ENCODE peak calls at places on chromosome 7, in nine cellular contexts. One of them, this sample, is unnamed.

GRCh38 chr7:141992154-141992553 is 3.5 kb upstream of the MGAM start:
- DNase-seq in brain microvascular endothelial cell: peak; percentile 11
- DNase-seq in endothelial cell of umbilical vein: no peak
- DNase-seq in suprapubic skin: no peak
- DNase-seq in left lung: no peak
- DNase-seq in lower lobe of right lung: no peak
- DNase-seq in ovary: no peak
- DNase-seq in hepatocyte: no peak
- DNase-seq in GM23248: peak; percentile 13
- DNase-seq in this sample: no peak

GRCh38 chr7:70738080-70738479 is 393.9 kb upstream of the GALNT17 start:
- DNase-seq in brain microvascular endothelial cell: peak; percentile 6
- DNase-seq in endothelial cell of umbilical vein: no peak
- DNase-seq in suprapubic skin: no peak
- DNase-seq in left lung: no peak
- DNase-seq in lower lobe of right lung: no peak
- DNase-seq in ovary: no peak
- DNase-seq in hepatocyte: peak; percentile 41
- DNase-seq in GM23248: peak; percentile 74
- DNase-seq in this sample: no peak

GRCh38 chr7:24702674-24703235 is 54.5 kb downstream of the GSDME start:
- DNase-seq in brain microvascular endothelial cell: no peak
- DNase-seq in endothelial cell of umbilical vein: no peak
- DNase-seq in suprapubic skin: no peak
- DNase-seq in left lung: no peak
- DNase-seq in lower lobe of right lung: no peak
- DNase-seq in ovary: no peak
- DNase-seq in hepatocyte: no peak
- DNase-seq in GM23248: peak; percentile 59
- DNase-seq in this sample: no peak

GRCh38 chr7:24721378-24722030 is 35.8 kb downstream of the GSDME start:
- DNase-seq in brain microvascular endothelial cell: no peak
- DNase-seq in endothelial cell of umbilical vein: no peak
- DNase-seq in suprapubic skin: no peak
- DNase-seq in left lung: no peak
- DNase-seq in lower lobe of right lung: no peak
- DNase-seq in ovary: no peak
- DNase-seq in hepatocyte: no peak
- DNase-seq in GM23248: no peak
- DNase-seq in this sample: no peak

GRCh38 chr7:28623105-28623730 is 210.9 kb downstream of the CREB5 start:
- DNase-seq in brain microvascular endothelial cell: peak; percentile 43
- DNase-seq in endothelial cell of umbilical vein: no peak
- DNase-seq in suprapubic skin: no peak
- DNase-seq in left lung: no peak
- DNase-seq in lower lobe of right lung: no peak
- DNase-seq in ovary: no peak
- DNase-seq in hepatocyte: no peak
- DNase-seq in GM23248: peak; percentile 86
- DNase-seq in this sample: peak; percentile 73

GRCh38 chr7:112150823-112151641 is 55.2 kb downstream of the DOCK4 start:
- DNase-seq in brain microvascular endothelial cell: no peak
- DNase-seq in endothelial cell of umbilical vein: no peak
- DNase-seq in suprapubic skin: no peak
- DNase-seq in left lung: no peak
- DNase-seq in lower lobe of right lung: no peak
- DNase-seq in ovary: no peak
- DNase-seq in hepatocyte: no peak
- DNase-seq in GM23248: peak; percentile 59
- DNase-seq in this sample: no peak

GRCh38 chr7:140641532-140642191 is 1.0 kb upstream of the DENND2A start:
- DNase-seq in brain microvascular endothelial cell: no peak
- DNase-seq in endothelial cell of umbilical vein: no peak
- DNase-seq in suprapubic skin: peak; percentile 11
- DNase-seq in left lung: no peak
- DNase-seq in lower lobe of right lung: no peak
- DNase-seq in ovary: peak; percentile 49
- DNase-seq in hepatocyte: no peak
- DNase-seq in GM23248: no peak
- DNase-seq in this sample: peak; percentile 69

GRCh38 chr7:111788426-111788825 is 226.1 kb upstream of the IMMP2L start:
- DNase-seq in brain microvascular endothelial cell: no peak
- DNase-seq in endothelial cell of umbilical vein: no peak
- DNase-seq in suprapubic skin: no peak
- DNase-seq in left lung: no peak
- DNase-seq in lower lobe of right lung: no peak
- DNase-seq in ovary: no peak
- DNase-seq in hepatocyte: no peak
- DNase-seq in GM23248: no peak
- DNase-seq in this sample: no peak

GRCh38 chr7:77461246-77461645 is 45.1 kb upstream of the GSAP start:
- DNase-seq in brain microvascular endothelial cell: no peak
- DNase-seq in endothelial cell of umbilical vein: no peak
- DNase-seq in suprapubic skin: no peak
- DNase-seq in left lung: no peak
- DNase-seq in lower lobe of right lung: no peak
- DNase-seq in ovary: no peak
- DNase-seq in hepatocyte: no peak
- DNase-seq in GM23248: peak; percentile 22
- DNase-seq in this sample: no peak

GRCh38 chr7:23470290-23471089 is at the start of gene IGF2BP3:
- DNase-seq in brain microvascular endothelial cell: peak; percentile 95
- DNase-seq in endothelial cell of umbilical vein: peak; percentile 96
- DNase-seq in suprapubic skin: no peak
- DNase-seq in left lung: no peak
- DNase-seq in lower lobe of right lung: no peak
- DNase-seq in ovary: no peak
- DNase-seq in hepatocyte: peak; percentile 94
- DNase-seq in GM23248: peak; percentile 92
- DNase-seq in this sample: peak; percentile 92

GRCh38 chr7:27145167-27145883 is 1.8 kb upstream of the HOXA5 start:
- DNase-seq in brain microvascular endothelial cell: no peak
- DNase-seq in endothelial cell of umbilical vein: no peak
- DNase-seq in suprapubic skin: peak; percentile 77
- DNase-seq in left lung: peak; percentile 81
- DNase-seq in lower lobe of right lung: no peak
- DNase-seq in ovary: no peak
- DNase-seq in hepatocyte: no peak
- DNase-seq in GM23248: no peak
- DNase-seq in this sample: peak; percentile 80

GRCh38 chr7:139106959-139107358 is 2.6 kb downstream of the ZC3HAV1 start:
- DNase-seq in brain microvascular endothelial cell: no peak
- DNase-seq in endothelial cell of umbilical vein: no peak
- DNase-seq in suprapubic skin: no peak
- DNase-seq in left lung: no peak
- DNase-seq in lower lobe of right lung: no peak
- DNase-seq in ovary: no peak
- DNase-seq in hepatocyte: no peak
- DNase-seq in GM23248: peak; percentile 10
- DNase-seq in this sample: peak; percentile 86

GRCh38 chr7:41994746-41995110 is 242.3 kb downstream of the GLI3 start:
- DNase-seq in brain microvascular endothelial cell: no peak
- DNase-seq in endothelial cell of umbilical vein: no peak
- DNase-seq in suprapubic skin: no peak
- DNase-seq in left lung: no peak
- DNase-seq in lower lobe of right lung: no peak
- DNase-seq in ovary: no peak
- DNase-seq in hepatocyte: no peak
- DNase-seq in GM23248: peak; percentile 57
- DNase-seq in this sample: no peak

GRCh38 chr7:120991133-120991532 is 2.6 kb downstream of the CPED1 start:
- DNase-seq in brain microvascular endothelial cell: no peak
- DNase-seq in endothelial cell of umbilical vein: no peak
- DNase-seq in suprapubic skin: no peak
- DNase-seq in left lung: no peak
- DNase-seq in lower lobe of right lung: no peak
- DNase-seq in ovary: no peak
- DNase-seq in hepatocyte: no peak
- DNase-seq in GM23248: no peak
- DNase-seq in this sample: no peak
- H3K4me3 ChIP-seq in brain microvascular endothelial cell: peak overlapping the region; percentile 61
- H3K4me3 ChIP-seq in endothelial cell of umbilical vein: no peak overlapping the region
- H3K4me3 ChIP-seq in suprapubic skin: peak overlapping the region; percentile 50
- H3K4me3 ChIP-seq in left lung: peak overlapping the region; percentile 13
- H3K4me3 ChIP-seq in lower lobe of right lung: peak overlapping the region; percentile 47
- H3K4me3 ChIP-seq in ovary: peak overlapping the region; percentile 43
- H3K4me3 ChIP-seq in hepatocyte: peak overlapping the region; percentile 11
- H3K4me3 ChIP-seq in GM23248: peak overlapping the region; percentile 78
- H3K4me3 ChIP-seq in this sample: peak overlapping the region; percentile 74

GRCh38 chr7:121023189-121023588 is 34.7 kb downstream of the CPED1 start:
- DNase-seq in brain microvascular endothelial cell: no peak
- DNase-seq in endothelial cell of umbilical vein: no peak
- DNase-seq in suprapubic skin: no peak
- DNase-seq in left lung: no peak
- DNase-seq in lower lobe of right lung: no peak
- DNase-seq in ovary: no peak
- DNase-seq in hepatocyte: no peak
- DNase-seq in GM23248: no peak
- DNase-seq in this sample: no peak

GRCh38 chr7:121020652-121021051 is 32.1 kb downstream of the CPED1 start:
- DNase-seq in brain microvascular endothelial cell: no peak
- DNase-seq in endothelial cell of umbilical vein: peak; percentile 85
- DNase-seq in suprapubic skin: no peak
- DNase-seq in left lung: no peak
- DNase-seq in lower lobe of right lung: no peak
- DNase-seq in ovary: no peak
- DNase-seq in hepatocyte: no peak
- DNase-seq in GM23248: peak; percentile 87
- DNase-seq in this sample: no peak

GRCh38 chr7:121019018-121019417 is 30.5 kb downstream of the CPED1 start:
- DNase-seq in brain microvascular endothelial cell: peak; percentile 54
- DNase-seq in endothelial cell of umbilical vein: no peak
- DNase-seq in suprapubic skin: no peak
- DNase-seq in left lung: no peak
- DNase-seq in lower lobe of right lung: no peak
- DNase-seq in ovary: no peak
- DNase-seq in hepatocyte: no peak
- DNase-seq in GM23248: peak; percentile 80
- DNase-seq in this sample: no peak

GRCh38 chr7:121020243-121020642 is 31.7 kb downstream of the CPED1 start:
- DNase-seq in brain microvascular endothelial cell: no peak
- DNase-seq in endothelial cell of umbilical vein: no peak
- DNase-seq in suprapubic skin: no peak
- DNase-seq in left lung: no peak
- DNase-seq in lower lobe of right lung: no peak
- DNase-seq in ovary: no peak
- DNase-seq in hepatocyte: no peak
- DNase-seq in GM23248: peak; percentile 77
- DNase-seq in this sample: no peak

DNA sequence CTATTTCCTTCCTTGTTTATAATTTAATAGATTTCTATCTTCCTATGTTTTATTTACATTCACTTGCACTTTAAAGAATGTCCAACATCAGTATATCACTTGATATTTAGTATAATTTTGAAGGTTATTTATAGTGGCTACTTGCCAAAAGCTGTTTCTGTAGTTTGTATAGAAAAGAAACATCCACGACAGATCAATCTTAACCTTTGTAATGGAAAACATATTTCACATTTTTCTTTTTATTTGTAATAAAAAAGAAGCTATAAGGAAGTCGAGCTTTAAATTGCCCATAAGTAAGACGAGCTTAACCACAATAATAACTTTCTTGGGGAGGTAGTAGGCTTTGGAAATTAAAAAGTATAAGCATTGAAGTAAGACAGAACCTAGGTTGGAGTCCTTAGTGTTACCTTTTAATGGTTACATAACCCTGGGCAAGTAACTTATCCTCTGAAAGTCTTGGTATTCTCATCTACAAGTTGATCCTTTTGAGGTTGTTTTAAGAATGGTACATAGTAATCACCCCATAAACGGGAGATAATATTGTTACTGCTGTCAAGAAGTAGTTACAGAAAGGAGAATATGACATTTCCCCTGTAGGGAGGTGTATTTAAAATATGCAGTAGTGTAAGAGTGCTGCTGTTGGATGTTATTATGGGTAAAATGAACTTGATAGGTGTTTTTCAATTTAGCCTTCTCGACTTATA is 32.9 kb downstream of the CPED1 start:
- DNase-seq in brain microvascular endothelial cell: no peak
- DNase-seq in endothelial cell of umbilical vein: peak; percentile 48
- DNase-seq in suprapubic skin: no peak
- DNase-seq in left lung: no peak
- DNase-seq in lower lobe of right lung: no peak
- DNase-seq in ovary: no peak
- DNase-seq in hepatocyte: no peak
- DNase-seq in GM23248: no peak
- DNase-seq in this sample: no peak
- H3K36me3 ChIP-seq in brain microvascular endothelial cell: no peaks in the 10 kb centered on the region
- H3K36me3 ChIP-seq in endothelial cell of umbilical vein: no peaks in the 10 kb centered on the region
- H3K36me3 ChIP-seq in suprapubic skin: no peaks in the 10 kb centered on the region
- H3K36me3 ChIP-seq in left lung: no peaks in the 10 kb centered on the region
- H3K36me3 ChIP-seq in lower lobe of right lung: no peaks in the 10 kb centered on the region
- H3K36me3 ChIP-seq in ovary: no peaks in the 10 kb centered on the region
- H3K36me3 ChIP-seq in hepatocyte: no peaks in the 10 kb centered on the region
- H3K36me3 ChIP-seq in GM23248: no peaks in the 10 kb centered on the region
- H3K36me3 ChIP-seq in this sample: no peaks in the 10 kb centered on the region

GRCh38 chr7:1925349-1925748 is 255.3 kb downstream of the ELFN1 start:
- DNase-seq in brain microvascular endothelial cell: no peak
- DNase-seq in endothelial cell of umbilical vein: no peak
- DNase-seq in suprapubic skin: no peak
- DNase-seq in left lung: peak; percentile 15
- DNase-seq in lower lobe of right lung: peak; percentile 38
- DNase-seq in ovary: no peak
- DNase-seq in hepatocyte: no peak
- DNase-seq in GM23248: no peak
- DNase-seq in this sample: no peak
- H3K4me3 ChIP-seq in brain microvascular endothelial cell: no peak overlapping the region
- H3K4me3 ChIP-seq in endothelial cell of umbilical vein: no peak overlapping the region
- H3K4me3 ChIP-seq in suprapubic skin: no peak overlapping the region
- H3K4me3 ChIP-seq in left lung: no peak overlapping the region
- H3K4me3 ChIP-seq in lower lobe of right lung: no peak overlapping the region
- H3K4me3 ChIP-seq in ovary: no peak overlapping the region
- H3K4me3 ChIP-seq in hepatocyte: no peak overlapping the region
- H3K4me3 ChIP-seq in GM23248: no peak overlapping the region
- H3K4me3 ChIP-seq in this sample: no peak overlapping the region

GRCh38 chr7:107934991-107935770 is 44.2 kb downstream of the DLD start:
- DNase-seq in brain microvascular endothelial cell: peak; percentile 50
- DNase-seq in endothelial cell of umbilical vein: no peak
- DNase-seq in suprapubic skin: no peak
- DNase-seq in left lung: no peak
- DNase-seq in lower lobe of right lung: no peak
- DNase-seq in ovary: no peak
- DNase-seq in hepatocyte: no peak
- DNase-seq in GM23248: peak; percentile 68
- DNase-seq in this sample: peak; percentile 52
- H3K36me3 ChIP-seq in brain microvascular endothelial cell: peaks cover 83% of the 10 kb centered on the region
- H3K36me3 ChIP-seq in endothelial cell of umbilical vein: peaks cover 42% of the 10 kb centered on the region
- H3K36me3 ChIP-seq in suprapubic skin: peaks cover 40% of the 10 kb centered on the region
- H3K36me3 ChIP-seq in left lung: peaks cover 5% of the 10 kb centered on the region
- H3K36me3 ChIP-seq in lower lobe of right lung: peaks cover 65% of the 10 kb centered on the region
- H3K36me3 ChIP-seq in ovary: no peaks in the 10 kb centered on the region
- H3K36me3 ChIP-seq in hepatocyte: peaks cover 7% of the 10 kb centered on the region
- H3K36me3 ChIP-seq in GM23248: peaks cover 46% of the 10 kb centered on the region
- H3K36me3 ChIP-seq in this sample: peaks cover 80% of the 10 kb centered on the region

GRCh38 chr7:114922652-114923402 is 933 bp downstream of the MDFIC start:
- DNase-seq in brain microvascular endothelial cell: peak; percentile 44
- DNase-seq in endothelial cell of umbilical vein: peak; percentile 81
- DNase-seq in suprapubic skin: no peak
- DNase-seq in left lung: peak; percentile 85
- DNase-seq in lower lobe of right lung: peak; percentile 65
- DNase-seq in ovary: peak; percentile 59
- DNase-seq in hepatocyte: peak; percentile 58
- DNase-seq in GM23248: peak; percentile 81
- DNase-seq in this sample: peak; percentile 85
- H3K4me3 ChIP-seq in brain microvascular endothelial cell: peak overlapping the region; percentile 77
- H3K4me3 ChIP-seq in endothelial cell of umbilical vein: peak overlapping the region; percentile 96
- H3K4me3 ChIP-seq in suprapubic skin: peak overlapping the region; percentile 86
- H3K4me3 ChIP-seq in left lung: peak overlapping the region; percentile 73
- H3K4me3 ChIP-seq in lower lobe of right lung: peak overlapping the region; percentile 86
- H3K4me3 ChIP-seq in ovary: peak overlapping the region; percentile 89
- H3K4me3 ChIP-seq in hepatocyte: peak overlapping the region; percentile 78
- H3K4me3 ChIP-seq in GM23248: peak overlapping the region; percentile 74
- H3K4me3 ChIP-seq in this sample: peak overlapping the region; percentile 84

This sample was measured in osteoblast.